ENCODE peak calls at places on chromosomes 12 and 14, in nine cellular contexts. One of them, this sample, is unnamed.

GRCh38 chr12:120887253-120888043 is 16.7 kb downstream of the SPPL3 start:
- DNase-seq in PC-3: no peak
- DNase-seq in AG20443: no peak
- DNase-seq in psoas muscle: no peak
- DNase-seq in glutamatergic neuron: no peak
- DNase-seq in type B pancreatic cell: no peak
- DNase-seq in activated CD4-positive, alpha-beta T cell treated with anti-CD3 and anti-CD28 coated beads for 1 hour: no peak
- DNase-seq in heart left ventricle: no peak
- DNase-seq in heart right ventricle: no peak
- DNase-seq in this sample: no peak

GRCh38 chr14:101476258-101476930 is 84.9 kb upstream of the DIO3 start:
- DNase-seq in type B pancreatic cell: peak; percentile 37
- DNase-seq in heart left ventricle: no peak
- DNase-seq in heart right ventricle: no peak
- DNase-seq in AG20443: no peak
- DNase-seq in PC-3: peak; percentile 45
- DNase-seq in glutamatergic neuron: no peak
- DNase-seq in activated CD4-positive, alpha-beta T cell treated with anti-CD3 and anti-CD28 coated beads for 1 hour: peak; percentile 3
- DNase-seq in psoas muscle: no peak
- DNase-seq in this sample: no peak

GRCh38 chr12:65926119-65927004 is 102.1 kb downstream of the HMGA2 start:
- DNase-seq in psoas muscle: no peak
- DNase-seq in heart left ventricle: no peak
- DNase-seq in AG20443: no peak
- DNase-seq in PC-3: no peak
- DNase-seq in type B pancreatic cell: no peak
- DNase-seq in heart right ventricle: no peak
- DNase-seq in glutamatergic neuron: no peak
- DNase-seq in activated CD4-positive, alpha-beta T cell treated with anti-CD3 and anti-CD28 coated beads for 1 hour: no peak
- DNase-seq in this sample: no peak

GRCh38 chr12:72296389-72296788 is 24.2 kb downstream of the TRHDE start:
- DNase-seq in psoas muscle: no peak
- DNase-seq in heart left ventricle: no peak
- DNase-seq in PC-3: peak; percentile 95
- DNase-seq in activated CD4-positive, alpha-beta T cell treated with anti-CD3 and anti-CD28 coated beads for 1 hour: no peak
- DNase-seq in type B pancreatic cell: no peak
- DNase-seq in heart right ventricle: no peak
- DNase-seq in AG20443: peak; percentile 21
- DNase-seq in glutamatergic neuron: no peak
- DNase-seq in this sample: no peak

GRCh38 chr14:96264200-96264553 is 8.2 kb downstream of the BDKRB1 start:
- DNase-seq in heart right ventricle: no peak
- DNase-seq in glutamatergic neuron: no peak
- DNase-seq in psoas muscle: no peak
- DNase-seq in PC-3: no peak
- DNase-seq in AG20443: no peak
- DNase-seq in activated CD4-positive, alpha-beta T cell treated with anti-CD3 and anti-CD28 coated beads for 1 hour: no peak
- DNase-seq in heart left ventricle: no peak
- DNase-seq in type B pancreatic cell: no peak
- DNase-seq in this sample: no peak

GRCh38 chr12:69655616-69656336 is 43.3 kb downstream of the BEST3 start:
- DNase-seq in activated CD4-positive, alpha-beta T cell treated with anti-CD3 and anti-CD28 coated beads for 1 hour: no peak
- DNase-seq in glutamatergic neuron: no peak
- DNase-seq in AG20443: peak; percentile 80
- DNase-seq in psoas muscle: no peak
- DNase-seq in PC-3: peak; percentile 9
- DNase-seq in type B pancreatic cell: no peak
- DNase-seq in heart left ventricle: no peak
- DNase-seq in heart right ventricle: no peak
- DNase-seq in this sample: no peak

GRCh38 chr12:104494137-104494815 is 37.5 kb downstream of the CHST11 start:
- DNase-seq in AG20443: peak; percentile 35
- DNase-seq in psoas muscle: no peak
- DNase-seq in activated CD4-positive, alpha-beta T cell treated with anti-CD3 and anti-CD28 coated beads for 1 hour: peak; percentile 34
- DNase-seq in heart left ventricle: peak; percentile 32
- DNase-seq in glutamatergic neuron: no peak
- DNase-seq in PC-3: no peak
- DNase-seq in heart right ventricle: peak; percentile 57
- DNase-seq in type B pancreatic cell: no peak
- DNase-seq in this sample: no peak

GRCh38 chr14:51182166-51182565 is 57.9 kb upstream of the TMX1 start:
- DNase-seq in AG20443: no peak
- DNase-seq in activated CD4-positive, alpha-beta T cell treated with anti-CD3 and anti-CD28 coated beads for 1 hour: no peak
- DNase-seq in heart left ventricle: no peak
- DNase-seq in psoas muscle: no peak
- DNase-seq in type B pancreatic cell: no peak
- DNase-seq in glutamatergic neuron: no peak
- DNase-seq in heart right ventricle: no peak
- DNase-seq in PC-3: peak; percentile 100
- DNase-seq in this sample: no peak

GRCh38 chr12:31634620-31635019 is 24.9 kb upstream of the ETFBKMT start:
- DNase-seq in type B pancreatic cell: no peak
- DNase-seq in heart left ventricle: no peak
- DNase-seq in activated CD4-positive, alpha-beta T cell treated with anti-CD3 and anti-CD28 coated beads for 1 hour: no peak
- DNase-seq in glutamatergic neuron: no peak
- DNase-seq in AG20443: no peak
- DNase-seq in PC-3: no peak
- DNase-seq in psoas muscle: no peak
- DNase-seq in heart right ventricle: no peak
- DNase-seq in this sample: no peak

GRCh38 chr12:6703631-6704030 is 3.0 kb upstream of the PIANP start:
- DNase-seq in AG20443: no peak
- DNase-seq in heart left ventricle: no peak
- DNase-seq in glutamatergic neuron: peak; percentile 69
- DNase-seq in type B pancreatic cell: no peak
- DNase-seq in PC-3: no peak
- DNase-seq in activated CD4-positive, alpha-beta T cell treated with anti-CD3 and anti-CD28 coated beads for 1 hour: no peak
- DNase-seq in psoas muscle: no peak
- DNase-seq in heart right ventricle: no peak
- DNase-seq in this sample: peak; percentile 18

GRCh38 chr12:3453947-3454675 is 36.9 kb upstream of the PRMT8 start:
- DNase-seq in AG20443: peak; percentile 63
- DNase-seq in heart right ventricle: no peak
- DNase-seq in heart left ventricle: no peak
- DNase-seq in activated CD4-positive, alpha-beta T cell treated with anti-CD3 and anti-CD28 coated beads for 1 hour: no peak
- DNase-seq in psoas muscle: no peak
- DNase-seq in PC-3: peak; percentile 94
- DNase-seq in glutamatergic neuron: no peak
- DNase-seq in type B pancreatic cell: no peak
- DNase-seq in this sample: no peak

GRCh38 chr12:117603316-117604113 is 242.1 kb upstream of the NOS1 start:
- DNase-seq in PC-3: no peak
- DNase-seq in glutamatergic neuron: no peak
- DNase-seq in heart left ventricle: no peak
- DNase-seq in type B pancreatic cell: no peak
- DNase-seq in activated CD4-positive, alpha-beta T cell treated with anti-CD3 and anti-CD28 coated beads for 1 hour: no peak
- DNase-seq in heart right ventricle: no peak
- DNase-seq in AG20443: no peak
- DNase-seq in psoas muscle: no peak
- DNase-seq in this sample: no peak

This sample was measured in nephron progenitor cell.